ENCODE peak calls at places on chromosomes 7 and 10, in four cellular contexts. Z, G, D and L are unnamed samples.

GRCh38 chr10:84908491-84908890 is 580.1 kb downstream of the CCSER2 start:
- DNase-seq in Z (no peak), D (no peak), G (no peak), L (no peak)

GRCh38 chr10:71888623-71889387 is 37.8 kb upstream of the PSAP start:
- DNase-seq in Z (peak; percentile 72), D (peak; percentile 96), G (peak; percentile 79), L (peak; percentile 81)

GRCh38 chr10:56547163-56547562 is 186.1 kb upstream of the ZWINT start:
- DNase-seq in Z (peak; percentile 4), D (no peak), G (no peak), L (no peak)

GRCh38 chr7:375901-376305 is 85.9 kb downstream of the FOXL3 start:
- DNase-seq in G (no peak), D (no peak), Z (peak; percentile 1), L (no peak)

GRCh38 chr10:585502-585901 is 104.0 kb downstream of the DIP2C start:
- DNase-seq in G (no peak), Z (no peak), D (no peak), L (no peak)

GRCh38 chr10:5518143-5518542 is 6.6 kb upstream of the CALML3 start:
- DNase-seq in D (peak; percentile 42), Z (no peak), G (no peak), L (no peak)

GRCh38 chr7:7707756-7708310 is 10.6 kb downstream of the RPA3 start:
- DNase-seq in Z (no peak), D (no peak), G (no peak), L (no peak)

GRCh38 chr10:97633921-97634320 is 621 bp upstream of the MORN4 start:
- DNase-seq in G (no peak), Z (no peak), D (no peak), L (no peak)

GRCh38 chr7:120201290-120201689 is 71.7 kb upstream of the KCND2 start:
- DNase-seq in D (no peak), Z (no peak), G (no peak), L (no peak)

GRCh38 chr7:150949971-150950491 is 28.1 kb downstream of the KCNH2 start:
- DNase-seq in Z (no peak), G (no peak), D (peak; percentile 54), L (peak; percentile 9)

GRCh38 chr10:97325754-97326153 is 6.7 kb downstream of the FRAT1 start:
- DNase-seq in Z (no peak), G (no peak), D (no peak), L (no peak)

GRCh38 chr10:78531088-78531487 is 497.4 kb downstream of the RPS24 start:
- DNase-seq in D (no peak), Z (no peak), G (no peak), L (no peak)

GRCh38 chr10:23331567-23332290 is 12.9 kb downstream of the C10orf67 start:
- DNase-seq in G (no peak), D (no peak), Z (no peak), L (no peak)

GRCh38 chr10:73590881-73591577 is at the start of gene USP54:
- DNase-seq in G (no peak), D (no peak), Z (no peak), L (no peak)

GRCh38 chr10:89522463-89522862 is 12.9 kb downstream of the SLC16A12 start:
- DNase-seq in G (no peak), Z (no peak), D (no peak), L (no peak)

GRCh38 chr10:34996843-34997242 is 93.3 kb downstream of the CUL2 start:
- DNase-seq in D (no peak), Z (no peak), G (no peak), L (no peak)

GRCh38 chr7:56033671-56034432 is 17.4 kb downstream of the PSPH start:
- DNase-seq in G (peak; percentile 60), Z (peak; percentile 64), D (peak; percentile 69), L (peak; percentile 46)

GRCh38 chr7:121021266-121021969 is 32.9 kb downstream of the CPED1 start:
- DNase-seq in G (no peak), D (no peak), Z (no peak), L (no peak)

GRCh38 chr7:55198634-55199366 is 166.3 kb upstream of the LANCL2 start:
- DNase-seq in G (no peak), Z (no peak), D (no peak), L (no peak)

GRCh38 chr7:1044189-1045037 is at the start of gene GPR146:
- DNase-seq in Z (peak; percentile 99), D (peak; percentile 99), G (peak; percentile 99), L (peak; percentile 97)

GRCh38 chr10:77173615-77174461 is 463.8 kb downstream of the KCNMA1 start:
- DNase-seq in G (peak; percentile 43), D (peak; percentile 86), Z (peak; percentile 71), L (peak; percentile 60)

GRCh38 chr7:34900891-34901493 is 136.3 kb downstream of the DPY19L1 start:
- DNase-seq in G (peak; percentile 28), Z (no peak), D (no peak), L (peak; percentile 42)

GRCh38 chr7:127730658-127731276 is 78.8 kb downstream of the SND1 start:
- DNase-seq in Z (no peak), D (no peak), G (no peak), L (no peak)

GRCh38 chr10:14904316-14904732 is 25.7 kb downstream of the SUV39H2 start:
- DNase-seq in G (no peak), Z (peak; percentile 17), D (no peak), L (no peak)

GRCh38 chr7:94492601-94493000 is 17.0 kb upstream of the CASD1 start:
- DNase-seq in Z (no peak), G (no peak), D (no peak), L (no peak)

GRCh38 chr10:103054621-103055020 is 136.5 kb downstream of the CNNM2 start:
- DNase-seq in Z (no peak), D (no peak), G (no peak), L (no peak)

GRCh38 chr10:103055105-103055504 is 137.0 kb downstream of the CNNM2 start:
- DNase-seq in G (no peak), D (no peak), Z (no peak), L (no peak)

GRCh38 chr10:103049237-103049636 is 131.1 kb downstream of the CNNM2 start:
- DNase-seq in G (no peak), Z (no peak), D (no peak), L (no peak)

GRCh38 chr10:103057980-103058568 is 135.0 kb downstream of the NT5C2 start:
- DNase-seq in G (no peak), D (no peak), Z (no peak), L (no peak)

DNA sequence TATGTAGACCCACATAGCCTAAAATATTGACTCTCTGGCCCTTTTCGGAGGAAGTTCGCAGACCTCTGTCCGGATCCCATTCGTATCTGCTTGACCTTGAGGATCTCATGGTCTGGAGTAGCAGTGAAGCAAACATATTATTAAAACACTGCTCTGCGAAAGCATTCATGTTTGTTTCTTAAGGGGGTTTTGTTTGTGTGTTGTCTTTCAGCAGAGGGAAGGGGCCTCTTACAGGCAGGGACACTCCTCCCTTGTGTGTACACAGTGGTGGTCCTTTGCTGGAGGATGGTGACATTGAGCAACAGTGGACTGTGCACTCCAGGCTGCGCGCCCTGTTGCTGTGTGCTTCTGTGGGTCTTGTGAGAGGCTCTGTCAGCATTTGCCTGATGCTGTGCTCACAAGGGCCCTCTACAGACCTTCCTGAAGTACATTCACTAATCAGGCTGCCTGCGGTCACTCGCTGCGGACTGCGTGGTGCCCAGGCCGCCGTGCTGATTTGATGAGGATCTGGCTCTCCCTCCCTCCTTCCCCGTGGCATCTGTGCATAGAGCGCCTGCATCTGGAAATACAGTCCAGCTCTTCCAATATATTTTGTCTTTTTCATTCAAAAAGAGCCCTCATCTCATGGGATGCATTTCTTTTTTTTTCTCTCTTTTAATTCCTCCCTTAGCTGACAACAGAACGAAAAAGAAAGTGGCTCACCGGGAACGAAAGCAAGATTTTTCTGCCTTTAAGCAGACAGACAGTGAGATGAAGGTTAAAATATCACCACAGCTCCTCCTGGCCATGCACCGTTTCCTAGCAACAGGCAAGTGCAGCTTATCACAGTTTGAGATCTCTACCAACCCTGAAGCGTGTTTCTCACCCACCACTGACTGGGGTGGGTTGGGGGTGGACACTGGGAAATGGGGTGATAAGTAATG is 135.8 kb downstream of the CNNM2 start:
- DNase-seq in D (peak; percentile 82), G (peak; percentile 46), Z (peak; percentile 65), L (peak; percentile 44)
- TF ChIP-seq CTCF in D (no peak), G (peak; percentile 54), Z (peak; percentile 40), L (peak; percentile 43)

GRCh38 chr10:120607016-120607709 is 150.1 kb downstream of the PLPP4 start:
- DNase-seq in Z (no peak), G (no peak), D (no peak), L (no peak)
- TF ChIP-seq CTCF in Z (no peak), G (no peak), D (no peak), L (no peak)

GRCh38 chr10:51052152-51052551 is 22.1 kb upstream of the PRKG1 start:
- DNase-seq in D (no peak), G (no peak), Z (no peak), L (no peak)

GRCh38 chr10:51046668-51047067 is 27.6 kb upstream of the PRKG1 start:
- DNase-seq in D (no peak), G (no peak), Z (no peak), L (no peak)

GRCh38 chr10:51048792-51049191 is 25.5 kb upstream of the PRKG1 start:
- DNase-seq in D (no peak), Z (no peak), G (no peak), L (no peak)

GRCh38 chr10:51047857-51048256 is 26.4 kb upstream of the PRKG1 start:
- DNase-seq in D (no peak), G (no peak), Z (no peak), L (no peak)
- TF ChIP-seq CTCF in D (peak; percentile 22), G (peak; percentile 64), Z (no peak), L (peak; percentile 59)

GRCh38 chr10:60549686-60550085 is 160.0 kb upstream of the ANK3 start:
- DNase-seq in Z (no peak), G (no peak), D (no peak), L (no peak)
- TF ChIP-seq CTCF in Z (peak; percentile 50), G (peak; percentile 51), D (no peak), L (peak; percentile 51)

DNA sequence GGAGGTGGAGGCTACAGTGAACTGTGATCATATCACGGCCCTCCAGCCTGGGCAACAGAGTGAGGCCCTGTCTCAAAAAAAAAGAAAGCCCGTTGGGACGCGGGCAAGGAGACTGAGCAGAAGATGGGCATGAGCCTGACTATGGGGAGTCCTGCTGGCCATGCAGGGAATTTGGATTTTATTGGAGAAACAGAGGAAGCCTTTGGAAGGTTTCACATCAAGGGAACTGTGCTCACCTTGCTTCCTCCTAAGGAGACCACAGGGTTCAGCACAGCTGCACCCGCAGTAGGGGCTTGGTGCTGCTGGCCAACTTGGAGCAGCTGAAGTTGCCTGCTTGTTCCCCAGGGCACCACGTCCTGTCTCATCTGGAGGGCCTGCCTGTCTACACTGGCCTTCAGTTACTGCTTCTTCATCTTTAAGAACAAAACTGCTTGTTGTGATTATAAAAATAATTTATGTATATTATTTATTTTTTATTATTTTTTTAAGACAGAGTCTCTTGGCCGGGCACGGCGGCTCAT is 1.5 kb downstream of the IQCE start:
- DNase-seq in G (no peak), D (no peak), Z (no peak), L (no peak)
- TF ChIP-seq CTCF in G (no peak), D (no peak), Z (peak; percentile 13), L (no peak)

GRCh38 chr7:143214789-143215679 is 6.8 kb upstream of the TAS2R40 start:
- DNase-seq in G (no peak), D (peak; percentile 71), Z (peak; percentile 50), L (no peak)
- TF ChIP-seq CTCF in G (peak; percentile 100), D (peak; percentile 96), Z (peak; percentile 98), L (peak; percentile 100)

GRCh38 chr10:51786016-51786683 is 86.8 kb upstream of the CSTF2T start:
- DNase-seq in Z (no peak), D (no peak), G (no peak), L (no peak)
- TF ChIP-seq CTCF in Z (no peak), D (no peak), G (no peak), L (no peak)